ENCODE peak calls at places on chromosomes 13 and 19, in seven cellular contexts. B, A, X, D, M, O and C are unnamed samples.

GRCh38 chr13:42478531-42479156 is 95.3 kb upstream of the TNFSF11 start:
- DNase-seq in D (no peak), M (no peak), B (no peak), X (no peak), A (no peak), O (no peak), C (no peak)

GRCh38 chr19:55005684-55006488 is 32.2 kb downstream of the GP6 start:
- DNase-seq in O (peak; percentile 55), B (peak; percentile 16), X (peak; percentile 34), M (no peak), D (peak; percentile 87), A (peak; percentile 88), C (no peak)

GRCh38 chr13:113951246-113951999 is 22.5 kb downstream of the C13orf46 start:
- DNase-seq in O (peak; percentile 91), D (peak; percentile 60), X (peak; percentile 96), A (peak; percentile 72), M (peak; percentile 83), B (peak; percentile 88), C (peak; percentile 88)

GRCh38 chr13:101433895-101434294 is 17.6 kb upstream of the NALCN start:
- DNase-seq in B (no peak), O (no peak), X (no peak), D (no peak), M (no peak), A (no peak), C (no peak)

GRCh38 chr13:39655041-39655568 is 357 bp upstream of the COG6 start:
- DNase-seq in B (no peak), M (no peak), D (no peak), O (no peak), A (no peak), X (no peak), C (no peak)

GRCh38 chr13:43245374-43245964 is 222.1 kb downstream of the DNAJC15 start:
- DNase-seq in D (peak; percentile 37), O (no peak), A (no peak), B (no peak), M (no peak), X (no peak), C (no peak)

GRCh38 chr13:48730971-48731658 is 77.4 kb downstream of the CYSLTR2 start:
- DNase-seq in X (no peak), D (no peak), O (no peak), A (no peak), M (no peak), B (no peak), C (no peak)

GRCh38 chr13:67934615-67935330 is 704.6 kb upstream of the PCDH9 start:
- DNase-seq in B (no peak), X (no peak), A (no peak), M (no peak), D (no peak), O (no peak), C (no peak)

GRCh38 chr13:105821337-105821736 is 714.1 kb downstream of the EFNB2 start:
- DNase-seq in B (no peak), D (no peak), M (no peak), O (no peak), X (no peak), A (no peak), C (no peak)

GRCh38 chr19:10290876-10291553 is 1.3 kb downstream of the ICAM5 start:
- DNase-seq in O (peak; percentile 85), X (peak; percentile 80), A (peak; percentile 29), M (no peak), B (no peak), D (no peak), C (peak; percentile 90)

GRCh38 chr19:29467824-29468401 is 57.9 kb upstream of the VSTM2B start:
- DNase-seq in M (no peak), B (no peak), O (no peak), X (peak; percentile 34), A (peak; percentile 21), D (peak; percentile 48), C (no peak)

GRCh38 chr19:31127132-31127967 is 221.9 kb downstream of the TSHZ3 start:
- DNase-seq in D (no peak), O (no peak), B (no peak), A (no peak), X (no peak), M (no peak), C (no peak)

GRCh38 chr19:11195169-11195568 is 2.2 kb downstream of the KANK2 start:
- DNase-seq in B (no peak), M (peak; percentile 52), A (no peak), D (no peak), O (no peak), X (no peak), C (no peak)

GRCh38 chr13:42968906-42969305 is 23.1 kb downstream of the EPSTI1 start:
- DNase-seq in A (no peak), M (no peak), O (peak; percentile 83), B (peak; percentile 50), D (no peak), X (no peak), C (peak; percentile 78)

GRCh38 chr19:3837922-3838321 is 30.9 kb downstream of the ZFR2 start:
- DNase-seq in O (no peak), M (no peak), B (no peak), D (no peak), X (no peak), A (no peak), C (no peak)

GRCh38 chr19:2650515-2650914 is 52.0 kb downstream of the GNG7 start:
- DNase-seq in M (no peak), D (no peak), X (peak; percentile 83), B (no peak), A (no peak), O (no peak), C (no peak)

GRCh38 chr19:29807178-29807577 is 4.6 kb upstream of the CCNE1 start:
- DNase-seq in B (no peak), D (no peak), A (no peak), M (no peak), X (no peak), O (no peak), C (peak; percentile 36)

GRCh38 chr13:59863621-59864020 is 300.1 kb downstream of the DIAPH3 start:
- DNase-seq in X (no peak), A (no peak), O (no peak), M (no peak), B (no peak), D (no peak), C (no peak)

GRCh38 chr13:49952168-49952567 is 16.0 kb upstream of the SPRYD7 start:
- DNase-seq in X (no peak), A (no peak), B (no peak), D (no peak), M (no peak), O (no peak), C (no peak)

GRCh38 chr13:60990032-60990733 is 425.5 kb downstream of the PCDH20 start:
- DNase-seq in A (peak; percentile 74), M (no peak), D (no peak), O (no peak), B (peak; percentile 19), X (peak; percentile 8), C (no peak)

GRCh38 chr13:111035861-111036260 is 79.2 kb upstream of the ARHGEF7 start:
- DNase-seq in M (no peak), O (no peak), B (no peak), A (no peak), D (no peak), X (no peak), C (no peak)

GRCh38 chr19:41218615-41219507 is at the start of gene AXL:
- DNase-seq in M (peak; percentile 82), A (no peak), X (peak; percentile 53), B (peak; percentile 35), O (peak; percentile 71), D (no peak), C (peak; percentile 76)

GRCh38 chr13:20960663-20961309 is 58.2 kb upstream of the XPO4 start:
- DNase-seq in O (no peak), X (no peak), M (no peak), B (no peak), A (peak; percentile 31), D (no peak), C (no peak)

GRCh38 chr13:21069561-21070004 is 8.2 kb upstream of the LATS2 start:
- DNase-seq in X (no peak), A (peak; percentile 29), B (no peak), D (peak; percentile 95), O (no peak), M (no peak), C (no peak)

DNA sequence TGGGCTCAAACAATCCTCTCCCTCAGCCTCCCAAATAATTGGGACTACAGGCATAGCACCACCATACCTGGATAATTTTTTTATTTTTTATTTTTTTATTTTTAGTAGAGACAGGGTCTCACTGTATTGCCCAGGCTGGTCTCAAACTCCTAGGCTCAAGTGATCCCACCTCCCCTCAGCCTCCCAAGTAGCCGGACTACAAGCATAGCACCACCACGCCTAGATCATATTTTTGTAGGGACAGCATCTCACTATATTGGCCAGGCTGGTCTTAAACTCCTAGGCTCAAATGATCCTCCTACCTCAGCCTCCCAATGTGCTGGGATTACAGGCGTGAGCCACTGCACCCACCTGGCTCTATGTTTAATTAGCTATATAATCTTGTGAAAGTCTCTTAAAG is 114.2 kb downstream of the TRPC4 start:
- DNase-seq in M (no peak), B (no peak), A (no peak), D (no peak), X (no peak), O (no peak), C (no peak)
- H3K27ac ChIP-seq in M (no peak overlapping the region), B (no peak overlapping the region), A (no peak overlapping the region), D (no peak overlapping the region), X (no peak overlapping the region), O (no peak overlapping the region), C (no peak overlapping the region)

DNA sequence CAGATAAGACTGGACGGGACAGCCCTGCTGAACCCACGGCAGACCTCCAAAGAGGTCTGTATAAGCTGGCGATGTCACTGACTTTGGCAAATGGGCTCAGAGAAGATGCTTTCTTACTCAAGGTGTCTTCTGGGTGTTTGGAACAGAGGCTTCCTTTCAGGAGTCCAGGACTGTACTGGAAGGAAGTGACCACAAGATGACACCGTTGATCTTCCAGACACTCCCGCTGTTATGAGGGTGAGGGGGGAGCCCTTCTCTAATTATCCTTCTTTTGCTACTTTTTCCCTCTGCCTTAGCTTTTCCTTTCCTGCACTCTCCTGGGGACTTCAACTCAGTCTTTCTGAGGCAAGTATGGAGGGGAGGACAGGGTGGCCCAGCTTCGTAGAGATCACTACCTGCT is 65.2 kb upstream of the ZNF599 start:
- DNase-seq in M (no peak), O (no peak), B (no peak), D (no peak), X (peak; percentile 41), A (no peak), C (no peak)
- H3K27ac ChIP-seq in M (peak overlapping the region; percentile 71), O (no peak overlapping the region), B (no peak overlapping the region), D (no peak overlapping the region), X (no peak overlapping the region), A (no peak overlapping the region), C (peak overlapping the region; percentile 56)

GRCh38 chr13:91314888-91315287 is 32.6 kb upstream of the MIR17HG start:
- DNase-seq in B (no peak), A (no peak), M (no peak), D (no peak), X (no peak), O (no peak), C (no peak)
- H3K27ac ChIP-seq in B (no peak overlapping the region), A (no peak overlapping the region), M (no peak overlapping the region), D (no peak overlapping the region), X (no peak overlapping the region), O (no peak overlapping the region), C (no peak overlapping the region)

GRCh38 chr13:98471895-98472294 is 105.0 kb downstream of the STK24 start:
- DNase-seq in A (no peak), D (no peak), M (no peak), X (no peak), B (no peak), O (peak; percentile 43), C (peak; percentile 63)
- H3K27ac ChIP-seq in A (no peak overlapping the region), D (no peak overlapping the region), M (peak overlapping the region; percentile 26), X (no peak overlapping the region), B (no peak overlapping the region), O (no peak overlapping the region), C (no peak overlapping the region)